ENCODE peak calls at places on chromosomes 3 and 15, in four cellular contexts. One of them, this sample, is unnamed.

GRCh38 chr3:53287413-53287734 is 31.6 kb upstream of the TKT start:
- DNase-seq in uterus: no peak
- DNase-seq in pancreas: no peak
- DNase-seq in cardiac muscle cell: peak
- DNase-seq in this sample: no peak

GRCh38 chr3:43723121-43723734 is 32.5 kb downstream of the ABHD5 start:
- DNase-seq in cardiac muscle cell: peak
- DNase-seq in uterus: no peak
- DNase-seq in pancreas: no peak
- DNase-seq in this sample: no peak

GRCh38 chr3:184498986-184499606 is 62.5 kb upstream of the EPHB3 start:
- DNase-seq in cardiac muscle cell: no peak
- DNase-seq in uterus: no peak
- DNase-seq in pancreas: no peak
- DNase-seq in this sample: no peak

GRCh38 chr15:55741592-55742497 is 1.1 kb downstream of the PRTG start:
- DNase-seq in pancreas: no peak
- DNase-seq in uterus: peak
- DNase-seq in cardiac muscle cell: peak
- DNase-seq in this sample: no peak

GRCh38 chr3:150497956-150498355 is 48.3 kb downstream of the SERP1 start:
- DNase-seq in cardiac muscle cell: peak
- DNase-seq in pancreas: no peak
- DNase-seq in uterus: no peak
- DNase-seq in this sample: no peak

GRCh38 chr15:57463360-57463759 is 87.1 kb downstream of the CGNL1 start:
- DNase-seq in pancreas: no peak
- DNase-seq in uterus: no peak
- DNase-seq in cardiac muscle cell: no peak
- DNase-seq in this sample: no peak

GRCh38 chr3:190051643-190052042 is 69.1 kb downstream of the P3H2 start:
- DNase-seq in pancreas: no peak
- DNase-seq in uterus: no peak
- DNase-seq in cardiac muscle cell: no peak
- DNase-seq in this sample: no peak

GRCh38 chr3:127030328-127031045 is 47.6 kb downstream of the PLXNA1 start:
- DNase-seq in uterus: no peak
- DNase-seq in pancreas: no peak
- DNase-seq in cardiac muscle cell: no peak
- DNase-seq in this sample: no peak

GRCh38 chr15:71451080-71451479 is 335.8 kb downstream of the THSD4 start:
- DNase-seq in pancreas: no peak
- DNase-seq in uterus: no peak
- DNase-seq in cardiac muscle cell: peak
- DNase-seq in this sample: no peak

GRCh38 chr15:64461577-64462162 is 1.3 kb downstream of the ZNF609 start:
- DNase-seq in cardiac muscle cell: peak
- DNase-seq in uterus: no peak
- DNase-seq in pancreas: peak
- DNase-seq in this sample: no peak

GRCh38 chr15:69081310-69082004 is 67.0 kb downstream of the NOX5 start:
- DNase-seq in cardiac muscle cell: peak
- DNase-seq in uterus: peak
- DNase-seq in pancreas: peak
- DNase-seq in this sample: no peak

GRCh38 chr3:12869025-12869695 is 27.8 kb upstream of the RPL32 start:
- DNase-seq in uterus: peak
- DNase-seq in pancreas: peak
- DNase-seq in cardiac muscle cell: peak
- DNase-seq in this sample: no peak

GRCh38 chr15:79329186-79329611 is 18.3 kb downstream of the TMED3 start:
- DNase-seq in uterus: no peak
- DNase-seq in cardiac muscle cell: peak
- DNase-seq in pancreas: no peak
- DNase-seq in this sample: peak

GRCh38 chr3:183777016-183777618 is 48.3 kb downstream of the MAP6D1 start:
- DNase-seq in cardiac muscle cell: no peak
- DNase-seq in pancreas: no peak
- DNase-seq in uterus: no peak
- DNase-seq in this sample: no peak

GRCh38 chr3:100563652-100564215 is 45.7 kb upstream of the ADGRG7 start:
- DNase-seq in uterus: no peak
- DNase-seq in cardiac muscle cell: no peak
- DNase-seq in pancreas: no peak
- DNase-seq in this sample: no peak

GRCh38 chr3:53149006-53149690 is 11.9 kb upstream of the PRKCD start:
- DNase-seq in cardiac muscle cell: no peak
- DNase-seq in uterus: no peak
- DNase-seq in pancreas: no peak
- DNase-seq in this sample: no peak

GRCh38 chr3:73432021-73432722 is 192.6 kb downstream of the PDZRN3 start:
- DNase-seq in uterus: peak
- DNase-seq in pancreas: no peak
- DNase-seq in cardiac muscle cell: peak
- DNase-seq in this sample: no peak

GRCh38 chr15:64761156-64761555 is 14.2 kb downstream of the RBPMS2 start:
- DNase-seq in uterus: no peak
- DNase-seq in cardiac muscle cell: no peak
- DNase-seq in pancreas: no peak
- DNase-seq in this sample: no peak

GRCh38 chr3:12875857-12876451 is 34.6 kb upstream of the RPL32 start:
- DNase-seq in cardiac muscle cell: peak
- DNase-seq in uterus: peak
- DNase-seq in pancreas: peak
- DNase-seq in this sample: no peak

GRCh38 chr3:79517766-79518413 is 249.9 kb downstream of the ROBO1 start:
- DNase-seq in pancreas: no peak
- DNase-seq in uterus: no peak
- DNase-seq in cardiac muscle cell: peak
- DNase-seq in this sample: no peak

GRCh38 chr15:41878355-41878699 is 15.5 kb downstream of the SPTBN5 start:
- DNase-seq in uterus: no peak
- DNase-seq in pancreas: no peak
- DNase-seq in cardiac muscle cell: no peak
- DNase-seq in this sample: no peak

GRCh38 chr15:95371664-95372063 is 958.8 kb upstream of the NR2F2 start:
- DNase-seq in pancreas: no peak
- DNase-seq in cardiac muscle cell: no peak
- DNase-seq in uterus: no peak
- DNase-seq in this sample: no peak

GRCh38 chr3:98617841-98618240 is 24.4 kb upstream of the CPOX start:
- DNase-seq in uterus: no peak
- DNase-seq in pancreas: no peak
- DNase-seq in cardiac muscle cell: no peak
- DNase-seq in this sample: no peak

GRCh38 chr15:81336568-81336967 is 12.6 kb upstream of the STARD5 start:
- DNase-seq in pancreas: no peak
- DNase-seq in cardiac muscle cell: peak
- DNase-seq in uterus: no peak
- DNase-seq in this sample: no peak

GRCh38 chr15:91861223-91861622 is 7.7 kb downstream of the SLCO3A1 start:
- DNase-seq in cardiac muscle cell: no peak
- DNase-seq in pancreas: no peak
- DNase-seq in uterus: no peak
- DNase-seq in this sample: no peak

GRCh38 chr3:69012111-69012835 is 1.2 kb downstream of the EOGT start:
- DNase-seq in cardiac muscle cell: peak
- DNase-seq in pancreas: peak
- DNase-seq in uterus: peak
- DNase-seq in this sample: no peak

GRCh38 chr3:133610031-133610430 is 36.5 kb downstream of the CDV3 start:
- DNase-seq in pancreas: no peak
- DNase-seq in cardiac muscle cell: peak
- DNase-seq in uterus: no peak
- DNase-seq in this sample: no peak

GRCh38 chr15:64455951-64456350 is 4.4 kb upstream of the ZNF609 start:
- DNase-seq in pancreas: no peak
- DNase-seq in uterus: no peak
- DNase-seq in cardiac muscle cell: peak
- DNase-seq in this sample: peak

GRCh38 chr3:318903-319302 is 122.3 kb downstream of the CHL1 start:
- DNase-seq in cardiac muscle cell: no peak
- DNase-seq in pancreas: no peak
- DNase-seq in uterus: no peak
- DNase-seq in this sample: no peak

GRCh38 chr15:100170673-100171210 is 171.0 kb downstream of the ADAMTS17 start:
- DNase-seq in cardiac muscle cell: no peak
- DNase-seq in pancreas: no peak
- DNase-seq in uterus: no peak
- DNase-seq in this sample: no peak

DNA sequence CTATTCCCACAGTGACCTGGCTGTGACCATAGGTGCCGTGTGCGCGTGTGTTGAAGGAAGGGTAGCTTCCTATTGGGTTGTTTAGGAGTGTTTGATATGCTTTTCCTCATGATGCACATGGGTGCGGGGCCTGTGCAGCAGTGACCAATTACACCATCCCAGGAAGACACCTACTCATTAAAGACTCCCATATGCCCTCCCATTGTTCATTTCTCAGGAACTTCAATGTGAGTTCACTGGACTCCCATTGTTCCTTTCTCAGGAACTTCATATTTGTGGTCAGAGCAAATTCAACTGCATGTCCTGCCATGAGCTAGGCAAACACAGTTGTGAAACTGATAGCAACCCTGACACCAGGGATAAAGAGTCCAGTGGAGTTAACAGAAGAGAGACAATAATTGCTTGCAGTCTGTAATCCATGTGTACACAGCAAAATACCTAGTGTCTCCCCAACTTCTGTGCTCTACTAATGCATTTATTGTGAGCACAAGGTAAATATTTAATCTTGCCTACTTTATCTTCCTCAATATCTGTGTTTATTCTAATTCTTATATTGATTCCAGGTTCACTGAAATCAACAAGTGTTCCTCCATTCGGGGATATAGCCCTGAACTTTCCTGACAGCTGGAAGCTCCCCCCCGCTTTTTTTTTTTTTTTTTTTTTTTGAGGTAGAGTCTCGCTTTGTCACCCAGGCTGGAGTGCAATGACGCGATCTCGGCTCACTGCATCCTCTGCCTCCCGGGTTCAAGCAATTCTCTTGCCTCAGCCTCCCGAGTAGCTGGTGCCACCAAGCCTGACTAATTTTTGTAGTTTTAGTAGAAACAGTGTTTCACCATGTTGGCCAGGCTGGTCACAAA is 57.5 kb upstream of the GCNT3 start:
- DNase-seq in pancreas: no peak
- DNase-seq in cardiac muscle cell: peak
- DNase-seq in uterus: no peak
- DNase-seq in this sample: no peak
- H3K4me3 ChIP-seq in pancreas: no peak
- H3K4me3 ChIP-seq in cardiac muscle cell: no peak
- H3K4me3 ChIP-seq in uterus: no peak
- H3K4me3 ChIP-seq in this sample: no peak

GRCh38 chr15:75204340-75205063 is 2.8 kb downstream of the C15orf39 start:
- DNase-seq in uterus: peak
- DNase-seq in pancreas: peak
- DNase-seq in cardiac muscle cell: peak
- DNase-seq in this sample: peak
- H3K4me3 ChIP-seq in uterus: peak
- H3K4me3 ChIP-seq in pancreas: peak
- H3K4me3 ChIP-seq in cardiac muscle cell: no peak
- H3K4me3 ChIP-seq in this sample: no peak

DNA sequence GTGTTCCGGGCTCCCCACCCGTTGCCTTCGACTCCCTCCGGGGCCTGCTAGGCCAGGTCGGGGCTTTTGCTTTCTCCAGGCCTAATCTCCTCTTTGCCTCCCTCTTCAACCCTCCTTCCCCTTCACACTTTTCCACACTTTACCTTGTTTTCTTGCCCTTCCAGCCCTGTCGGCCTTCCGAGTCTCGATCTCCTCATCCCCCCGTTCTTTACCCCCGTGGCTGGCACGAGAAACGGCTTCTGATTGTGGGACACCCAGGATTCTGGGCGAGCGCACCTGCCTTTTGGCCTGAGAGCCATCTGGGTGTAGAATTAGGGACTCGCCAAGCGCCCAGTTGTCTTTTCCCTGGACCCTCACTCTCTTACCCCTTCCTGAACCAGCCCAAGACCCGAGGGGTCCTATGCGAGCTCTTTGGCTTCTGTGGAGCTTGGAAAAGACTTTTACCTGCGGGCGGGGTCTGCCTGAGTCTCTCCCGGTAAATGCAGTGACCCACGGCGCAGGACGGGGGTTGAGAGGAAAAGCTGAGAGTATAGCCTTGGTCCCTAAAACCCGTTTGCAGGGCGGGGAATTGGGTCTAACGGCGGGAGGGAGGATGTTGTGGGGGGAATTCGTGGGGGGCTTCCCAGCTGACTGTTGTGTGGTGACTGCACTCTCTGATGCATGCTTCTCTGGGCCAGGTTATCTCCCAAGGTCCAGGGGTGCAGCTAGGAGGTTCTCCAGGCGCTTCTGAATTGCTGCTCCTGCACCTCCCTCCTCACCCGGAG is 5.5 kb upstream of the ONECUT1 start:
- DNase-seq in pancreas: no peak
- DNase-seq in cardiac muscle cell: no peak
- DNase-seq in uterus: no peak
- DNase-seq in this sample: no peak
- H3K4me3 ChIP-seq in pancreas: no peak
- H3K4me3 ChIP-seq in cardiac muscle cell: no peak
- H3K4me3 ChIP-seq in uterus: no peak
- H3K4me3 ChIP-seq in this sample: no peak

GRCh38 chr15:43794269-43795037 is 2.3 kb downstream of the SERF2 start:
- DNase-seq in uterus: no peak
- DNase-seq in pancreas: no peak
- DNase-seq in cardiac muscle cell: peak
- DNase-seq in this sample: peak

GRCh38 chr15:43795197-43795596 is 3.1 kb downstream of the SERF2 start:
- DNase-seq in cardiac muscle cell: no peak
- DNase-seq in uterus: no peak
- DNase-seq in pancreas: no peak
- DNase-seq in this sample: no peak

GRCh38 chr15:43791993-43792760 is at the start of gene SERF2:
- DNase-seq in pancreas: peak
- DNase-seq in uterus: peak
- DNase-seq in cardiac muscle cell: peak
- DNase-seq in this sample: peak

GRCh38 chr15:43792761-43793493 is 807 bp downstream of the SERF2 start:
- DNase-seq in cardiac muscle cell: peak
- DNase-seq in uterus: no peak
- DNase-seq in pancreas: peak
- DNase-seq in this sample: no peak

DNA sequence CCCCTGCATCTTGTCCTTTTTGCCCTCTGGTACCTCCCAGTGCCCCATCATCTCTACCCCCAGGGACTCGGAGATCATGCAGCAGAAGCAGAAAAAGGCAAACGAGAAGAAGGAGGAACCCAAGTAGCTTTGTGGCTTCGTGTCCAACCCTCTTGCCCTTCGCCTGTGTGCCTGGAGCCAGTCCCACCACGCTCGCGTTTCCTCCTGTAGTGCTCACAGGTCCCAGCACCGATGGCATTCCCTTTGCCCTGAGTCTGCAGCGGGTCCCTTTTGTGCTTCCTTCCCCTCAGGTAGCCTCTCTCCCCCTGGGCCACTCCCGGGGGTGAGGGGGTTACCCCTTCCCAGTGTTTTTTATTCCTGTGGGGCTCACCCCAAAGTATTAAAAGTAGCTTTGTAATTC is 1.5 kb downstream of the SERF2 start:
- DNase-seq in pancreas: no peak
- DNase-seq in uterus: no peak
- DNase-seq in cardiac muscle cell: no peak
- DNase-seq in this sample: no peak
- H3K4me3 ChIP-seq in pancreas: peak
- H3K4me3 ChIP-seq in uterus: peak
- H3K4me3 ChIP-seq in cardiac muscle cell: peak
- H3K4me3 ChIP-seq in this sample: peak

This sample was measured in retinal pigment epithelial cell.